ENCODE peak calls at places on chromosomes 7 and 10, in six cellular contexts. A, K, J, F, G and C are unnamed samples. For H3K9me3, the result is how much of the 10 kb centered on the place peaks cover.

GRCh38 chr10:23192396-23192740 is 256 bp downstream of the PTF1A start:
- DNase-seq in A (no peak), K (no peak), J (no peak), F (no peak), G (no peak), C (no peak)

GRCh38 chr10:58807631-58808024 is 295.0 kb downstream of the BICC1 start:
- DNase-seq in A (no peak), K (no peak), J (no peak), F (no peak), G (no peak), C (no peak)

GRCh38 chr10:31582365-31583052 is 263.5 kb downstream of the ZEB1 start:
- DNase-seq in A (no peak), K (no peak), J (no peak), F (no peak), G (no peak), C (no peak)

GRCh38 chr10:93032105-93032808 is 28.3 kb upstream of the CYP26C1 start:
- DNase-seq in A (no peak), K (no peak), J (no peak), F (no peak), G (no peak), C (no peak)

GRCh38 chr10:115861455-115861854 is 411.6 kb downstream of the GFRA1 start:
- DNase-seq in A (no peak), K (no peak), J (no peak), F (no peak), G (no peak), C (no peak)

GRCh38 chr10:73262105-73262730 is 9.8 kb upstream of the MRPS16 start:
- DNase-seq in A (no peak), K (no peak), J (no peak), F (no peak), G (no peak), C (no peak)

GRCh38 chr10:31820794-31821369 is 107.7 kb downstream of the ARHGAP12 start:
- DNase-seq in A (no peak), K (no peak), J (no peak), F (no peak), G (no peak), C (no peak)

GRCh38 chr7:7736671-7737070 is 18.3 kb upstream of the RPA3 start:
- DNase-seq in A (no peak), K (no peak), J (no peak), F (no peak), G (no peak), C (no peak)

GRCh38 chr7:39271386-39271785 is 293.7 kb downstream of the POU6F2 start:
- DNase-seq in A (no peak), K (no peak), J (no peak), F (peak), G (peak), C (no peak)

GRCh38 chr7:11331128-11332102 is 357.7 kb downstream of the PHF14 start:
- DNase-seq in A (no peak), K (no peak), J (no peak), F (no peak), G (no peak), C (no peak)

GRCh38 chr7:132435016-132435990 is 141.0 kb downstream of the PLXNA4 start:
- DNase-seq in A (no peak), K (no peak), J (peak), F (no peak), G (no peak), C (no peak)

GRCh38 chr10:125201108-125201524 is 40.8 kb upstream of the CTBP2 start:
- DNase-seq in A (no peak), K (peak), J (no peak), F (no peak), G (no peak), C (no peak)

GRCh38 chr10:6154566-6154965 is 48.2 kb upstream of the PFKFB3 start:
- DNase-seq in A (no peak), K (no peak), J (no peak), F (no peak), G (no peak), C (no peak)

GRCh38 chr7:78959471-78959870 is 494.0 kb downstream of the MAGI2 start:
- DNase-seq in A (no peak), K (no peak), J (no peak), F (no peak), G (no peak), C (no peak)

GRCh38 chr7:77331938-77332695 is 84.0 kb downstream of the GSAP start:
- DNase-seq in A (no peak), K (no peak), J (peak), F (no peak), G (peak), C (peak)

GRCh38 chr10:77586719-77587423 is 50.7 kb downstream of the KCNMA1 start:
- DNase-seq in A (no peak), K (no peak), J (no peak), F (no peak), G (no peak), C (no peak)

GRCh38 chr10:129628823-129629222 is 161.8 kb downstream of the MGMT start:
- DNase-seq in A (no peak), K (no peak), J (no peak), F (no peak), G (no peak), C (no peak)

GRCh38 chr10:839550-840205 is 91.8 kb downstream of the LARP4B start:
- DNase-seq in A (no peak), K (no peak), J (no peak), F (no peak), G (no peak), C (no peak)

GRCh38 chr10:131001438-131001837 is 310.1 kb downstream of the TCERG1L start:
- DNase-seq in A (no peak), K (no peak), J (no peak), F (no peak), G (no peak), C (no peak)

GRCh38 chr10:131002031-131002861 is 309.3 kb downstream of the TCERG1L start:
- DNase-seq in A (no peak), K (no peak), J (no peak), F (no peak), G (no peak), C (no peak)

GRCh38 chr10:131000244-131000643 is 311.3 kb downstream of the TCERG1L start:
- DNase-seq in A (no peak), K (no peak), J (no peak), F (no peak), G (no peak), C (no peak)

GRCh38 chr10:130999376-131000202 is 311.9 kb downstream of the TCERG1L start:
- DNase-seq in A (no peak), K (no peak), J (no peak), F (no peak), G (no peak), C (no peak)

DNA sequence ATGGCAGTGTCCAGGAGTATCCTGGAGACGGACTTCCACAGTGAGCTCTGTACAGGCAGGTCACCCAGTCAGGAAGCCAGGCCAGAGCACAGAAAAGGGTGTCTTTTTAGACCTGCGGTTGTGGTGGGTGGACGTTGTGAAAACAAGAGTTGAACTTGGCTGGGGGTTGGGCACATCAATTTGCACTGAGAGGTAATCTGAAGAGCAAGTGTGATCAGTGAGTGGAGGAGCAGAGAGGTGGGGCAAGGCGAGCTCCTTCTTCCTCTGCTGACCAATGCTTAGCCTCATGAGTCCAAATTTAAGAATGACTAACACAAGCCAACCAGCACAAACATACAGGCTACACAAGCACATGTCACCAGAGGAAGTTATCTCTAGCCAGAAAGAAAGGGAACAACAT is 310.8 kb downstream of the TCERG1L start:
- DNase-seq in A (no peak), K (no peak), J (no peak), F (no peak), G (no peak), C (no peak)
- H3K9me3 ChIP-seq in A (under half), K (under half), J (under half), F (under half), G (under half), C (under half)

GRCh38 chr7:134088199-134088598 is 38.9 kb upstream of the LRGUK start:
- DNase-seq in A (no peak), K (no peak), J (no peak), F (no peak), G (no peak), C (no peak)
- H3K9me3 ChIP-seq in A (under half), K (under half), J (under half), F (under half), G (under half), C (under half)

GRCh38 chr7:4267326-4268039 is 414.6 kb upstream of the FOXK1 start:
- DNase-seq in A (no peak), K (no peak), J (no peak), F (no peak), G (no peak), C (no peak)
- H3K9me3 ChIP-seq in A (under half), K (under half), J (under half), F (under half), G (under half), C (under half)

DNA sequence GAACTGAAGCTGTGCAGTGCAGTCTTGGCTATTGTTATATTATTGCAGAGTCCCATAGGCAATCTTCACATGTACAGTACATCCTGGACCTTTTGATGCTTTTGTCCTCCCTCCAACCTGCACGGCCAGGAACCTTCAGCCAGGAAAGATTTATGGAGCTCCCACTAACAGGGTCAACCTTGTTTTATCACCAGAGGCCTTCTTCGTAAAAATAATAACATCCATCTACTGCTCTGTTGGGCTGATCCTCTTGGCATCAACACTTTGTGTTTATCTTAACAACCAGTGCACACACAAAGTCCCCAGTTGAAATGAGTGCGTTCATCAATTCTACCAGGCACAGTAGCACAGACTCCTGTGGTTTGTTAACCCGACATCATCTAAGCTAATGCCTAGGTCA is 72.4 kb downstream of the AGMO start:
- DNase-seq in A (no peak), K (no peak), J (no peak), F (no peak), G (no peak), C (no peak)
- H3K9me3 ChIP-seq in A (under half), K (under half), J (under half), F (under half), G (under half), C (under half)

DNA sequence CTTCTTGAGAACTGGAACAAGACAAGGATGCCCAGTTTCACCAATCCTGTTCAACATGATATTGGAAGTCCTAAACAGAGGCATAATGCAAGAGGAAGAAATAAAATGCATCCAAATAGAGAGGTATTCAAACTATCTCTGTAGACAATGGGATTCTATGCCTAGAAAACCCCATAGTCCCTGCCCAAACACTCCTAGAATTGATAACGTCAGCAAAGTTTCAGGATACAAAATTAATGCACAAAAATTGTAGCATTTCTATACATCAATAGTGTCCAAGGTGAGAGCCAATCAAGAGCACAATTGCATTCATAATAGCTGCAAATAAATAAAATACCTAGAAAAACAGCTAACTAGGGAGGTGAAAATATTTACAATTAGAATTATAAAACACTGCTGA is 72.5 kb downstream of the PCDH15 start:
- DNase-seq in A (no peak), K (no peak), J (no peak), F (no peak), G (no peak), C (no peak)
- H3K9me3 ChIP-seq in A (under half), K (under half), J (under half), F (under half), G (under half), C (under half)